ENCODE peak calls at places on chromosome 4, in four cellular contexts. L is SK-N-SH, I is HCT116, R is IMR-90. B is an unnamed sample.

GRCh38 chr4:94819371-94819770 is 61.6 kb downstream of the BMPR1B start:
- DNase-seq in L (no peak), I (no peak), R (no peak), B (no peak)

GRCh38 chr4:74370912-74371311 is 6.0 kb downstream of the EREG start:
- DNase-seq in L (peak; percentile 42), I (peak; percentile 70), R (peak; percentile 64), B (peak; percentile 82)

GRCh38 chr4:43339435-43339834 is 446.9 kb downstream of the GRXCR1 start:
- DNase-seq in L (no peak), I (no peak), R (peak; percentile 83), B (peak; percentile 92)

GRCh38 chr4:24965627-24966026 is 52.8 kb upstream of the CCDC149 start:
- DNase-seq in L (no peak), I (no peak), R (no peak), B (no peak)

GRCh38 chr4:71095141-71095939 is 101.9 kb downstream of the DCK start:
- DNase-seq in L (no peak), I (no peak), R (no peak), B (no peak)

GRCh38 chr4:82900016-82900334 is 560 bp upstream of the THAP9 start:
- DNase-seq in L (no peak), I (no peak), R (peak; percentile 44), B (peak; percentile 41)

GRCh38 chr4:931194-931959 is 739 bp downstream of the GAK start:
- DNase-seq in L (peak; percentile 55), I (no peak), R (peak; percentile 84), B (peak; percentile 24)

GRCh38 chr4:18025263-18025662 is 3.7 kb upstream of the LCORL start:
- DNase-seq in L (no peak), I (no peak), R (no peak), B (no peak)

GRCh38 chr4:76023381-76023780 is at the start of gene CXCL10:
- DNase-seq in L (no peak), I (no peak), R (peak; percentile 82), B (no peak)

GRCh38 chr4:13368262-13368661 is 115.9 kb downstream of the RAB28 start:
- DNase-seq in L (no peak), I (no peak), R (peak; percentile 12), B (peak; percentile 29)

GRCh38 chr4:184318852-184319251 is 101.2 kb upstream of the ENPP6 start:
- DNase-seq in L (no peak), I (no peak), R (no peak), B (no peak)

GRCh38 chr4:99033956-99034355 is 38.4 kb downstream of the METAP1 start:
- DNase-seq in L (no peak), I (no peak), R (peak; percentile 19), B (no peak)

GRCh38 chr4:142016031-142016430 is 379.6 kb downstream of the IL15 start:
- DNase-seq in L (no peak), I (no peak), R (peak; percentile 12), B (no peak)

GRCh38 chr4:8830056-8830455 is 41.6 kb downstream of the HMX1 start:
- DNase-seq in L (peak; percentile 23), I (no peak), R (no peak), B (no peak)

GRCh38 chr4:140049024-140049923 is 104.7 kb downstream of the MAML3 start:
- DNase-seq in L (peak; percentile 62), I (no peak), R (peak; percentile 57), B (peak; percentile 70)

GRCh38 chr4:156505341-156505955 is 466.2 kb downstream of the PDGFC start:
- DNase-seq in L (no peak), I (no peak), R (no peak), B (peak; percentile 61)

GRCh38 chr4:136637071-136637777 is 895.1 kb downstream of the PCDH18 start:
- DNase-seq in L (peak; percentile 22), I (peak; percentile 15), R (peak; percentile 4), B (no peak)

GRCh38 chr4:40856836-40857362 is 107.1 kb downstream of the NSUN7 start:
- DNase-seq in L (peak; percentile 96), I (no peak), R (peak; percentile 38), B (peak; percentile 66)

GRCh38 chr4:37805091-37805490 is 21.4 kb upstream of the PGM2 start:
- DNase-seq in L (no peak), I (no peak), R (no peak), B (no peak)

GRCh38 chr4:109989044-109989443 is 76.4 kb downstream of the EGF start:
- DNase-seq in L (no peak), I (peak; percentile 50), R (no peak), B (peak; percentile 13)

GRCh38 chr4:172104534-172104933 is 291.3 kb downstream of the GALNTL6 start:
- DNase-seq in L (no peak), I (no peak), R (peak; percentile 16), B (peak; percentile 67)

GRCh38 chr4:153683763-153684181 is 308 bp upstream of the TLR2 start:
- DNase-seq in L (no peak), I (no peak), R (no peak), B (no peak)

GRCh38 chr4:15333692-15334633 is 93.9 kb upstream of the C1QTNF7 start:
- DNase-seq in L (no peak), I (no peak), R (no peak), B (peak; percentile 51)

GRCh38 chr4:83771113-83771705 is 235.3 kb downstream of the GPAT3 start:
- DNase-seq in L (peak; percentile 6), I (peak; percentile 51), R (peak; percentile 60), B (peak; percentile 29)

GRCh38 chr4:92198711-92199110 is 105.1 kb upstream of the GRID2 start:
- DNase-seq in L (no peak), I (no peak), R (peak; percentile 81), B (peak; percentile 87)

GRCh38 chr4:25235401-25235800 is 1.6 kb downstream of the PI4K2B start:
- DNase-seq in L (no peak), I (no peak), R (no peak), B (no peak)

GRCh38 chr4:14834382-14834781 is 167.9 kb upstream of the CPEB2 start:
- DNase-seq in L (no peak), I (no peak), R (no peak), B (no peak)

GRCh38 chr4:21801661-21802355 is 146.8 kb downstream of the KCNIP4 start:
- DNase-seq in L (no peak), I (no peak), R (no peak), B (peak; percentile 63)

GRCh38 chr4:7325541-7325940 is 109.2 kb downstream of the PSAPL1 start:
- DNase-seq in L (no peak), I (no peak), R (no peak), B (no peak)

GRCh38 chr4:85756938-85757337 is 282.0 kb downstream of the ARHGAP24 start:
- DNase-seq in L (peak; percentile 7), I (no peak), R (peak; percentile 62), B (peak; percentile 43)

GRCh38 chr4:121819216-121819980 is 4.3 kb downstream of the CCNA2 start:
- DNase-seq in L (no peak), I (no peak), R (no peak), B (peak; percentile 18)

GRCh38 chr4:121818215-121818614 is 5.5 kb downstream of the CCNA2 start:
- DNase-seq in L (no peak), I (no peak), R (no peak), B (no peak)

GRCh38 chr4:121814756-121815155 is 8.9 kb downstream of the CCNA2 start:
- DNase-seq in L (no peak), I (no peak), R (peak; percentile 60), B (no peak)

GRCh38 chr4:121817006-121817405 is 6.7 kb downstream of the CCNA2 start:
- DNase-seq in L (no peak), I (no peak), R (no peak), B (no peak)

GRCh38 chr4:121817701-121818100 is 6.0 kb downstream of the CCNA2 start:
- DNase-seq in L (no peak), I (no peak), R (no peak), B (no peak)
- H4K20me1 ChIP-seq in L (no peaks in the 10 kb centered on the region), I (peaks cover 20% of the 10 kb centered on the region), R (no peaks in the 10 kb centered on the region), B (no peaks in the 10 kb centered on the region)

DNA sequence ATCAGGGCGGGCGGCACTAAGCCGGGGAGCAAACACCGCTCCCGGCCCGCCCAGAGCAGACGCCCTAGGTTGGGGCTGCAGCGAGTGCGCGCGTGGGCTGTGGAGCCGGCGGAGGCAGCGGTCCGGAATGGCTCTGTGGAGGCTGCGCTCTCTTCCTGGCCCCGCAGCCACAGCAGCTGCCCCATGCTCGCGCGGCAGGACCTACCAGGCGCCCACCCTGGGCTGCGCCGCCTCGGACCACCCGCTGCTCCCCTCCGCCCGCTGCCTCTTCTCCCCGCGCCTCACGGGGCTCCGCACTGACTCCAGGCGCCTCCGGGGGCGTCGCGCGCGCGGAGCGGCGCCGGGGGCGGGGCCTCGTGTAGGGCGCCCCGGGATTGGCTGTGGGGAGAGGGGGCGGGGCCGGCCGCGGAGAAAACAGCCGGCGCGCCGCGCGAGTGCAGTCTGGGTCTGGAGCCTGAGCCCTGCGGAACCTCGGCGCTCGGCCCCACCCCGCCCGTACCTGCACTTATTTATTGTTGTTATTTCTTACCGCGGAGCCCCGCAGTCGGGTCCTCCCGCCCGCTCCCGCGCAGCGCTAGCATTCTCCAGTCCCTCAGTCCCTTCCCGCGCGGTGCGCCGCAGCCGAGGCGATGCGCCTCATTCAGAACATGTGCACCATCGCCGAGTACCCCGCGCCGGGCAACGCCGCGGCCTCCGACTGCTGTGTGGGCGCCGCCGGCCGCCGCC is at the start of gene RASL11B:
- DNase-seq in L (peak; percentile 98), I (peak; percentile 4), R (peak; percentile 52), B (peak; percentile 59)
- TF ChIP-seq CTCF in L (peak; percentile 15), I (no peak), R (no peak), B (no peak)

GRCh38 chr4:3313139-3313538 is 20.3 kb downstream of the RGS12 start:
- DNase-seq in L (no peak), I (no peak), R (no peak), B (no peak)
- H4K20me1 ChIP-seq in L (peaks cover 41% of the 10 kb centered on the region), I (no peaks in the 10 kb centered on the region), R (peaks cover 38% of the 10 kb centered on the region), B (no peaks in the 10 kb centered on the region)

DNA sequence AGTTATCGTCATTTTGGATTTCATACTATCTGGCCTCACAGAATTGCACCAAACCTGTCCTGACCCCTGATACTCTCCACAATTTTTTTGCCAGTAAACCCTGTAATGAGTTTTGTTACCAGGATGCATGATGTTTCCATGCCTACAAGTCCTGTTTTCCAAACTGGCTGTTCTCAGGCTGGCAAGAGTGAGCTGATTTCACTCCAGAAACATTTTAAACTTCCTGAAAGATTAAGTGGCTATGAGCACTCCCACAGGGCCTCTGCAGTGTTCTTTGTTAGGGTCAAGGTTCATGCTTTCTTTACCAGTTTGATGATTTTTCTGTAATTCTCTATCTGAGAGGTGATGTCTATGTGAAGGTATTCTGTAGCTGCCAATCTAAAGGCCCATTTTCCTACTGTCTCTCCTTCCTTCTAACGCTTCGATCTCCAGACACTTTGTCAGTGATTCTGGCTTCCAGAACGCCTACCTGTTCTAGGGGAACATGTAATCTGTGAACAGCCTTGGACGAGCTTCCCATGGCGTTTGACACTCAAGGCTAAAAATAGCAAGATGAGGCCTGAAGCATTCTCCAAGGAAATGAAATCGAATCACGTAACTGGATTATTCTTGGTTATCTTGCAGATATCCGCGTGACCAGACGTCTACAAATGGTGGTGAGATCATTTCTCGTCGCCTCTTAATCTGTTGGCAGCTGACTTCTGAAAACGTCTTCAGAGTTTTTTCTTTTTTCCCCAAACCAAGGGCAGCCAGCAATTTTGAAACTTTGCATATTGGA is 31.9 kb upstream of the PDLIM3 start:
- DNase-seq in L (no peak), I (no peak), R (peak; percentile 90), B (peak; percentile 90)
- TF ChIP-seq CTCF in L (no peak), I (no peak), R (no peak), B (no peak)

GRCh38 chr4:2860391-2861348 is 17.0 kb downstream of the ADD1 start:
- DNase-seq in L (no peak), I (no peak), R (peak; percentile 24), B (no peak)
- H4K20me1 ChIP-seq in L (peaks cover 97% of the 10 kb centered on the region), I (peaks cover 4% of the 10 kb centered on the region), R (peaks cover 85% of the 10 kb centered on the region), B (peaks cover 6% of the 10 kb centered on the region)